ENCODE peak calls at places on chromosome 15, in five cellular contexts. One of them, this sample, is unnamed. For H3K4me1, the result is how much of the 10 kb centered on the place peaks cover.

GRCh38 chr15:38226867-38227266 is 25.8 kb upstream of the SPRED1 start:
- DNase-seq in A549: peak
- DNase-seq in lower lobe of right lung: no peak
- DNase-seq in neuronal stem cell: no peak
- DNase-seq in transverse colon: peak
- DNase-seq in this sample: peak

GRCh38 chr15:96838088-96838487 is 507.6 kb downstream of the NR2F2 start:
- DNase-seq in A549: no peak
- DNase-seq in lower lobe of right lung: no peak
- DNase-seq in transverse colon: no peak
- DNase-seq in neuronal stem cell: no peak
- DNase-seq in this sample: no peak

GRCh38 chr15:95051881-95052280 is 820.5 kb downstream of the MCTP2 start:
- DNase-seq in neuronal stem cell: no peak
- DNase-seq in transverse colon: no peak
- DNase-seq in lower lobe of right lung: no peak
- DNase-seq in A549: no peak
- DNase-seq in this sample: no peak

GRCh38 chr15:58520936-58521292 is 89.1 kb downstream of the LIPC start:
- DNase-seq in A549: no peak
- DNase-seq in lower lobe of right lung: no peak
- DNase-seq in transverse colon: no peak
- DNase-seq in neuronal stem cell: no peak
- DNase-seq in this sample: no peak

GRCh38 chr15:101391431-101391830 is 96.4 kb upstream of the SNRPA1 start:
- DNase-seq in transverse colon: peak
- DNase-seq in lower lobe of right lung: no peak
- DNase-seq in neuronal stem cell: no peak
- DNase-seq in A549: no peak
- DNase-seq in this sample: no peak

GRCh38 chr15:41263891-41264351 is 32.9 kb downstream of the CHP1 start:
- DNase-seq in lower lobe of right lung: no peak
- DNase-seq in transverse colon: no peak
- DNase-seq in neuronal stem cell: peak
- DNase-seq in A549: no peak
- DNase-seq in this sample: no peak

GRCh38 chr15:31843426-31844055 is 186.8 kb upstream of the CHRNA7 start:
- DNase-seq in lower lobe of right lung: no peak
- DNase-seq in transverse colon: no peak
- DNase-seq in neuronal stem cell: no peak
- DNase-seq in A549: no peak
- DNase-seq in this sample: no peak

GRCh38 chr15:57654136-57654845 is 52.2 kb upstream of the POLR2M start:
- DNase-seq in A549: no peak
- DNase-seq in lower lobe of right lung: no peak
- DNase-seq in transverse colon: no peak
- DNase-seq in neuronal stem cell: no peak
- DNase-seq in this sample: no peak

GRCh38 chr15:36106640-36107335 is 472.6 kb upstream of the CDIN1 start:
- DNase-seq in lower lobe of right lung: no peak
- DNase-seq in neuronal stem cell: no peak
- DNase-seq in transverse colon: no peak
- DNase-seq in A549: no peak
- DNase-seq in this sample: no peak

GRCh38 chr15:22887157-22887951 is 48.9 kb downstream of the NIPA2 start:
- DNase-seq in lower lobe of right lung: no peak
- DNase-seq in neuronal stem cell: no peak
- DNase-seq in A549: no peak
- DNase-seq in transverse colon: peak
- DNase-seq in this sample: no peak

GRCh38 chr15:39920510-39921273 is 626 bp upstream of the GPR176 start:
- DNase-seq in lower lobe of right lung: peak
- DNase-seq in transverse colon: peak
- DNase-seq in neuronal stem cell: peak
- DNase-seq in A549: peak
- DNase-seq in this sample: peak

GRCh38 chr15:23835944-23836343 is 148.8 kb upstream of the NDN start:
- DNase-seq in lower lobe of right lung: no peak
- DNase-seq in transverse colon: no peak
- DNase-seq in neuronal stem cell: no peak
- DNase-seq in A549: peak
- DNase-seq in this sample: no peak

GRCh38 chr15:98999233-98999632 is 8.4 kb downstream of the PGPEP1L start:
- DNase-seq in transverse colon: no peak
- DNase-seq in neuronal stem cell: no peak
- DNase-seq in lower lobe of right lung: no peak
- DNase-seq in A549: no peak
- DNase-seq in this sample: no peak

GRCh38 chr15:42759093-42759492 is 22.2 kb upstream of the CDAN1 start:
- DNase-seq in transverse colon: no peak
- DNase-seq in neuronal stem cell: no peak
- DNase-seq in lower lobe of right lung: no peak
- DNase-seq in A549: no peak
- DNase-seq in this sample: peak

GRCh38 chr15:26628071-26628470 is 144.8 kb downstream of the GABRB3 start:
- DNase-seq in A549: peak
- DNase-seq in neuronal stem cell: no peak
- DNase-seq in transverse colon: no peak
- DNase-seq in lower lobe of right lung: no peak
- DNase-seq in this sample: no peak

GRCh38 chr15:27089233-27089586 is 118.2 kb downstream of the GABRG3 start:
- DNase-seq in lower lobe of right lung: no peak
- DNase-seq in A549: no peak
- DNase-seq in neuronal stem cell: no peak
- DNase-seq in transverse colon: no peak
- DNase-seq in this sample: no peak

GRCh38 chr15:90021108-90021507 is 20.0 kb downstream of the ZNF710 start:
- DNase-seq in A549: no peak
- DNase-seq in neuronal stem cell: no peak
- DNase-seq in transverse colon: peak
- DNase-seq in lower lobe of right lung: no peak
- DNase-seq in this sample: no peak
- H3K4me1 ChIP-seq in A549: under half
- H3K4me1 ChIP-seq in neuronal stem cell: under half
- H3K4me1 ChIP-seq in transverse colon: under half
- H3K4me1 ChIP-seq in lower lobe of right lung: half or more
- H3K4me1 ChIP-seq in this sample: under half

GRCh38 chr15:67170143-67170885 is 84.1 kb downstream of the AAGAB start:
- DNase-seq in A549: no peak
- DNase-seq in neuronal stem cell: no peak
- DNase-seq in lower lobe of right lung: no peak
- DNase-seq in transverse colon: no peak
- DNase-seq in this sample: no peak
- H3K4me1 ChIP-seq in A549: half or more
- H3K4me1 ChIP-seq in neuronal stem cell: under half
- H3K4me1 ChIP-seq in lower lobe of right lung: under half
- H3K4me1 ChIP-seq in transverse colon: under half
- H3K4me1 ChIP-seq in this sample: under half

GRCh38 chr15:44535509-44536297 is 1.2 kb upstream of the EIF3J start:
- DNase-seq in A549: peak
- DNase-seq in lower lobe of right lung: no peak
- DNase-seq in transverse colon: peak
- DNase-seq in neuronal stem cell: no peak
- DNase-seq in this sample: peak

GRCh38 chr15:44536298-44536961 is 517 bp upstream of the EIF3J start:
- DNase-seq in neuronal stem cell: peak
- DNase-seq in A549: no peak
- DNase-seq in transverse colon: peak
- DNase-seq in lower lobe of right lung: peak
- DNase-seq in this sample: peak

GRCh38 chr15:44535092-44535491 is 1.9 kb upstream of the EIF3J start:
- DNase-seq in neuronal stem cell: no peak
- DNase-seq in lower lobe of right lung: no peak
- DNase-seq in A549: no peak
- DNase-seq in transverse colon: no peak
- DNase-seq in this sample: no peak

GRCh38 chr15:44537728-44538240 is 837 bp downstream of the EIF3J start:
- DNase-seq in A549: peak
- DNase-seq in neuronal stem cell: no peak
- DNase-seq in transverse colon: no peak
- DNase-seq in lower lobe of right lung: no peak
- DNase-seq in this sample: no peak

GRCh38 chr15:44536962-44537727 is at the start of gene EIF3J:
- DNase-seq in A549: peak
- DNase-seq in transverse colon: peak
- DNase-seq in lower lobe of right lung: peak
- DNase-seq in neuronal stem cell: peak
- DNase-seq in this sample: peak
- H3K4me1 ChIP-seq in A549: under half
- H3K4me1 ChIP-seq in transverse colon: under half
- H3K4me1 ChIP-seq in lower lobe of right lung: under half
- H3K4me1 ChIP-seq in neuronal stem cell: under half
- H3K4me1 ChIP-seq in this sample: under half

GRCh38 chr15:71598741-71599140 is 211.6 kb upstream of the NR2E3 start:
- DNase-seq in A549: no peak
- DNase-seq in neuronal stem cell: no peak
- DNase-seq in transverse colon: no peak
- DNase-seq in lower lobe of right lung: no peak
- DNase-seq in this sample: no peak

GRCh38 chr15:71599404-71600225 is 210.7 kb upstream of the NR2E3 start:
- DNase-seq in transverse colon: no peak
- DNase-seq in A549: no peak
- DNase-seq in lower lobe of right lung: peak
- DNase-seq in neuronal stem cell: no peak
- DNase-seq in this sample: no peak

GRCh38 chr15:71600237-71600636 is 210.1 kb upstream of the NR2E3 start:
- DNase-seq in transverse colon: no peak
- DNase-seq in A549: peak
- DNase-seq in neuronal stem cell: no peak
- DNase-seq in lower lobe of right lung: no peak
- DNase-seq in this sample: no peak

GRCh38 chr15:71595846-71596553 is 214.4 kb upstream of the NR2E3 start:
- DNase-seq in lower lobe of right lung: no peak
- DNase-seq in transverse colon: no peak
- DNase-seq in neuronal stem cell: no peak
- DNase-seq in A549: no peak
- DNase-seq in this sample: no peak

DNA sequence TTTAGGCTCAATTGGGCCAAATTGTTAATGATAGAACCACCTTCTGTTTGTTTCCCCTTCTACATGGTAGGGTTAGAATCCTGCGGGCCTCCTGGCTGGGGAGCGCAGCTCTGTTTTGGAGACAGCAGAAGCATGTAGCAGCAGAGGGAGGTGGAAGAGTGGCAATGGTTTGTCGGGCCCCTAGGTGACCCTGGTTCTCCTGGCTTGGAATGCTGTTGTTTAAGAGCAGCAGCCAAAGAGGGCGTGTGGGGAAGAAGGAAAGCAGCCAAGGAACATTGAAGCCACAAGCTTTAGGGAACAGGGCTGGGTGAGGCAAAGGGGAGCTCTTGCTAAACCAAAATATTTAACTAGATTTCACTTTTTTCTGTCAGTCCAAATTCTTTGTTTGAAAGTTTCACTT is 213.7 kb upstream of the NR2E3 start:
- DNase-seq in neuronal stem cell: no peak
- DNase-seq in transverse colon: peak
- DNase-seq in lower lobe of right lung: peak
- DNase-seq in A549: peak
- DNase-seq in this sample: peak
- H3K4me1 ChIP-seq in neuronal stem cell: under half
- H3K4me1 ChIP-seq in transverse colon: under half
- H3K4me1 ChIP-seq in lower lobe of right lung: under half
- H3K4me1 ChIP-seq in A549: under half
- H3K4me1 ChIP-seq in this sample: under half

DNA sequence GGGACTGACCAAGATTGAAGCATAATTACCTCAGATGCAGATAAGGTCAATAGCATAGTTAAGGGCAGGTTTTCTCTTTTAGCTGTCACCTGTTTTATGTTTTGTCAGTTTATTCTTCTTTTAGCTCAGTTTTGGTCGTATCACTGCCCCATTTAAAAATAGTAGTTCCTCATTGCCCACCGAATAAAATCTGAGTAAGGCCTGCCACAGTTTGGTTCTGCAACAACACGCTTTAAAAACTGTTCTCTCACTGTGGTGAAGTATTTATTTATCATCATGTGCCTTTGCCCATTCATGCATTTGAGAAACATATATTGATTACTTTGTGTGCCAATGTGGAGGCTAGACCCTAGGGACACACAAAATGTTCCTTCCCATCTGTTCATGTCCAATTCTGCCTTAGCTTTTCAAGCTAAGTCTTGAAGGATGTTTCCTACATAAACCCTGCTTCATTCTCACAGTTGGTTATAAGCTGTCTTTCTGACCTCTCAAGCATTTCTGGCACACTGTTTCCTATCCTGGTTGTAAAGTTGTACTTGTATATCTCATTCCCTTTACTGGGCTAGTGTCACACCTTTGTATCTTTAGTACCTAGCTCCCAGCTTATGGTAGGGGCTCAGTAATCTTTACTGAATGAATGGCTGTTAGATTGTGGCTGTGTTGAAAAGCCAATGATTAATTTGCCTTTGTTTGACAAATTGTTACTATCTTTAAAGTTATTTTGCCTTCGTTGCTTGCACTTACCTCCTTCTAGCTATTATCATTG is 23.9 kb downstream of the AKAP13 start:
- DNase-seq in lower lobe of right lung: no peak
- DNase-seq in transverse colon: no peak
- DNase-seq in neuronal stem cell: no peak
- DNase-seq in A549: no peak
- DNase-seq in this sample: no peak
- H3K4me1 ChIP-seq in lower lobe of right lung: half or more
- H3K4me1 ChIP-seq in transverse colon: under half
- H3K4me1 ChIP-seq in neuronal stem cell: under half
- H3K4me1 ChIP-seq in A549: half or more
- H3K4me1 ChIP-seq in this sample: half or more

GRCh38 chr15:80578206-80578595 is 116.9 kb upstream of the ABHD17C start:
- DNase-seq in transverse colon: no peak
- DNase-seq in lower lobe of right lung: no peak
- DNase-seq in A549: no peak
- DNase-seq in neuronal stem cell: no peak
- DNase-seq in this sample: no peak

GRCh38 chr15:80577552-80578205 is 117.4 kb upstream of the ABHD17C start:
- DNase-seq in transverse colon: no peak
- DNase-seq in A549: no peak
- DNase-seq in lower lobe of right lung: no peak
- DNase-seq in neuronal stem cell: no peak
- DNase-seq in this sample: no peak

GRCh38 chr15:80580107-80580506 is 115.0 kb upstream of the ABHD17C start:
- DNase-seq in lower lobe of right lung: no peak
- DNase-seq in neuronal stem cell: no peak
- DNase-seq in transverse colon: no peak
- DNase-seq in A549: peak
- DNase-seq in this sample: peak

GRCh38 chr15:80579611-80580010 is 115.5 kb upstream of the ABHD17C start:
- DNase-seq in A549: no peak
- DNase-seq in neuronal stem cell: no peak
- DNase-seq in lower lobe of right lung: no peak
- DNase-seq in transverse colon: no peak
- DNase-seq in this sample: no peak

DNA sequence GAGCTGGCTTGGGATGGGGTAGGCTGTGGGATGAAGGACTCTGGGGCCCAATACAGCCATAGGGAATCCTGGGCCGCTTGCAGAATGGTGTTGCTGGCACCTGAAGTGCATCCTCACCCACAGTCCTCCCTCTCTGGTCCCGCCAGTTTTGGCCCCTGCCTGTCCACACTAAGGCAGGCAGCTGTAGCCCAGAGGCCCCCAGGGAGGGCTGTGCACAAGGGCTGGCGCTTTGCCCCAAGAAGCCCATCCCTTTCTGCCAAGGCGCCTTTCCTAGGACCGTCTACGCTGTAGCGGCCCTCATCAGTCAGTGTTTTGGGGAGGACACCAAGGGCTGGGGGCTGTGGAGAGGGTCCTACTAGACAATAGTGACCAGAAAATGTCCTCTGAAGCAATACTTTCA is 116.2 kb upstream of the ABHD17C start:
- DNase-seq in neuronal stem cell: no peak
- DNase-seq in transverse colon: no peak
- DNase-seq in lower lobe of right lung: no peak
- DNase-seq in A549: no peak
- DNase-seq in this sample: no peak
- H3K4me1 ChIP-seq in neuronal stem cell: under half
- H3K4me1 ChIP-seq in transverse colon: under half
- H3K4me1 ChIP-seq in lower lobe of right lung: under half
- H3K4me1 ChIP-seq in A549: under half
- H3K4me1 ChIP-seq in this sample: under half